ENCODE peak calls at places on chromosome 18, in six cellular contexts. One of them, this sample, is unnamed.

GRCh38 chr18:56326386-56327072 is 311.9 kb downstream of the TXNL1 start:
- DNase-seq in kidney tubule cell: no peak
- DNase-seq in memory B cell: no peak
- DNase-seq in right cardiac atrium: no peak
- DNase-seq in keratinocyte: no peak
- DNase-seq in choroid plexus epithelial cell: no peak
- DNase-seq in this sample: no peak

GRCh38 chr18:76490701-76491171 is 4.3 kb downstream of the ZNF516 start:
- DNase-seq in kidney tubule cell: peak; percentile 44
- DNase-seq in choroid plexus epithelial cell: no peak
- DNase-seq in right cardiac atrium: peak; percentile 65
- DNase-seq in memory B cell: no peak
- DNase-seq in keratinocyte: no peak
- DNase-seq in this sample: no peak

GRCh38 chr18:50356036-50356945 is 18.6 kb upstream of the SKA1 start:
- DNase-seq in right cardiac atrium: no peak
- DNase-seq in memory B cell: no peak
- DNase-seq in kidney tubule cell: peak; percentile 58
- DNase-seq in choroid plexus epithelial cell: peak; percentile 22
- DNase-seq in keratinocyte: no peak
- DNase-seq in this sample: peak; percentile 9

GRCh38 chr18:23588836-23589560 is 2.7 kb upstream of the NPC1 start:
- DNase-seq in right cardiac atrium: no peak
- DNase-seq in memory B cell: no peak
- DNase-seq in keratinocyte: no peak
- DNase-seq in choroid plexus epithelial cell: peak; percentile 21
- DNase-seq in kidney tubule cell: no peak
- DNase-seq in this sample: no peak

GRCh38 chr18:67813380-67814028 is 297.0 kb upstream of the DSEL start:
- DNase-seq in memory B cell: no peak
- DNase-seq in right cardiac atrium: no peak
- DNase-seq in keratinocyte: no peak
- DNase-seq in choroid plexus epithelial cell: peak; percentile 14
- DNase-seq in kidney tubule cell: no peak
- DNase-seq in this sample: no peak

GRCh38 chr18:56089607-56090258 is 501.7 kb upstream of the TCF4 start:
- DNase-seq in kidney tubule cell: no peak
- DNase-seq in choroid plexus epithelial cell: no peak
- DNase-seq in keratinocyte: no peak
- DNase-seq in right cardiac atrium: no peak
- DNase-seq in memory B cell: peak; percentile 21
- DNase-seq in this sample: no peak

GRCh38 chr18:61589724-61590065 is 256.5 kb downstream of the CDH20 start:
- DNase-seq in right cardiac atrium: no peak
- DNase-seq in memory B cell: no peak
- DNase-seq in kidney tubule cell: peak; percentile 57
- DNase-seq in choroid plexus epithelial cell: peak; percentile 79
- DNase-seq in keratinocyte: no peak
- DNase-seq in this sample: no peak

GRCh38 chr18:7038330-7038846 is 79.2 kb downstream of the LAMA1 start:
- DNase-seq in choroid plexus epithelial cell: peak; percentile 100
- DNase-seq in right cardiac atrium: peak; percentile 85
- DNase-seq in memory B cell: no peak
- DNase-seq in kidney tubule cell: peak; percentile 98
- DNase-seq in keratinocyte: no peak
- DNase-seq in this sample: no peak

GRCh38 chr18:5288517-5288935 is 7.0 kb downstream of the ZBTB14 start:
- DNase-seq in memory B cell: no peak
- DNase-seq in right cardiac atrium: no peak
- DNase-seq in kidney tubule cell: no peak
- DNase-seq in choroid plexus epithelial cell: no peak
- DNase-seq in keratinocyte: no peak
- DNase-seq in this sample: no peak

GRCh38 chr18:73365018-73365417 is 497.2 kb upstream of the NETO1 start:
- DNase-seq in right cardiac atrium: no peak
- DNase-seq in kidney tubule cell: peak; percentile 40
- DNase-seq in keratinocyte: no peak
- DNase-seq in choroid plexus epithelial cell: peak; percentile 89
- DNase-seq in memory B cell: no peak
- DNase-seq in this sample: no peak

GRCh38 chr18:12308386-12309100 is 502 bp downstream of the TUBB6 start:
- DNase-seq in kidney tubule cell: peak; percentile 89
- DNase-seq in keratinocyte: no peak
- DNase-seq in choroid plexus epithelial cell: peak; percentile 91
- DNase-seq in right cardiac atrium: peak; percentile 96
- DNase-seq in memory B cell: no peak
- DNase-seq in this sample: no peak

This sample was measured in NK-92 treated with Interleukin-12 subunit alpha and Interleukin-12 subunit beta, amount 100 ng/mL, for 24 hours.